ENCODE peak calls at places on chromosomes 1 and 21, in five cellular contexts. One of them, this sample, is unnamed.

GRCh38 chr1:119714583-119714982 is 2.8 kb downstream of the PHGDH start:
- DNase-seq in K562: no peak
- DNase-seq in transverse colon: no peak
- DNase-seq in sigmoid colon: no peak
- DNase-seq in stomach: no peak
- DNase-seq in this sample: no peak

GRCh38 chr1:26799479-26800133 is 11.9 kb downstream of the PIGV start:
- DNase-seq in stomach: no peak
- DNase-seq in transverse colon: peak
- DNase-seq in K562: no peak
- DNase-seq in sigmoid colon: peak
- DNase-seq in this sample: no peak

GRCh38 chr1:153498746-153499145 is 37.0 kb downstream of the S100A6 start:
- DNase-seq in stomach: no peak
- DNase-seq in sigmoid colon: peak
- DNase-seq in transverse colon: no peak
- DNase-seq in K562: no peak
- DNase-seq in this sample: no peak

GRCh38 chr1:164949758-164950452 is 390.9 kb downstream of the PBX1 start:
- DNase-seq in sigmoid colon: peak
- DNase-seq in transverse colon: no peak
- DNase-seq in stomach: no peak
- DNase-seq in K562: no peak
- DNase-seq in this sample: no peak

GRCh38 chr1:92797297-92797696 is 12.4 kb upstream of the EVI5 start:
- DNase-seq in transverse colon: no peak
- DNase-seq in K562: no peak
- DNase-seq in stomach: no peak
- DNase-seq in sigmoid colon: no peak
- DNase-seq in this sample: no peak

GRCh38 chr1:209485167-209485566 is 98.3 kb upstream of the CAMK1G start:
- DNase-seq in transverse colon: no peak
- DNase-seq in K562: no peak
- DNase-seq in sigmoid colon: no peak
- DNase-seq in stomach: no peak
- DNase-seq in this sample: no peak

GRCh38 chr1:24635195-24635843 is 7.8 kb upstream of the SRRM1 start:
- DNase-seq in sigmoid colon: no peak
- DNase-seq in K562: peak
- DNase-seq in transverse colon: no peak
- DNase-seq in stomach: no peak
- DNase-seq in this sample: no peak

GRCh38 chr21:26115899-26116298 is 54.7 kb downstream of the APP start:
- DNase-seq in K562: no peak
- DNase-seq in transverse colon: no peak
- DNase-seq in sigmoid colon: no peak
- DNase-seq in stomach: no peak
- DNase-seq in this sample: no peak

GRCh38 chr1:180343931-180344406 is 113.9 kb downstream of the LHX4 start:
- DNase-seq in K562: no peak
- DNase-seq in stomach: peak
- DNase-seq in transverse colon: peak
- DNase-seq in sigmoid colon: no peak
- DNase-seq in this sample: no peak

GRCh38 chr1:62746086-62746808 is 37.7 kb upstream of the ATG4C start:
- DNase-seq in stomach: no peak
- DNase-seq in transverse colon: no peak
- DNase-seq in sigmoid colon: no peak
- DNase-seq in K562: no peak
- DNase-seq in this sample: no peak

GRCh38 chr1:85577421-85578320 is 2.9 kb upstream of the CCN1 start:
- DNase-seq in K562: no peak
- DNase-seq in sigmoid colon: peak
- DNase-seq in stomach: no peak
- DNase-seq in transverse colon: peak
- DNase-seq in this sample: no peak

GRCh38 chr1:85579619-85580018 is 942 bp upstream of the CCN1 start:
- DNase-seq in transverse colon: no peak
- DNase-seq in K562: no peak
- DNase-seq in stomach: no peak
- DNase-seq in sigmoid colon: peak
- DNase-seq in this sample: no peak

GRCh38 chr1:85580046-85580411 is 532 bp upstream of the CCN1 start:
- DNase-seq in sigmoid colon: peak
- DNase-seq in transverse colon: no peak
- DNase-seq in stomach: no peak
- DNase-seq in K562: no peak
- DNase-seq in this sample: peak

GRCh38 chr1:85576642-85577420 is 3.7 kb upstream of the CCN1 start:
- DNase-seq in transverse colon: peak
- DNase-seq in sigmoid colon: peak
- DNase-seq in K562: peak
- DNase-seq in stomach: peak
- DNase-seq in this sample: peak

GRCh38 chr1:85578321-85579295 is 2.0 kb upstream of the CCN1 start:
- DNase-seq in stomach: no peak
- DNase-seq in transverse colon: no peak
- DNase-seq in K562: no peak
- DNase-seq in sigmoid colon: no peak
- DNase-seq in this sample: no peak
- TF ChIP-seq EP300 in stomach: no peak
- TF ChIP-seq EP300 in transverse colon: no peak
- TF ChIP-seq EP300 in K562: no peak
- TF ChIP-seq EP300 in sigmoid colon: peak
- TF ChIP-seq EP300 in this sample: no peak

GRCh38 chr1:157090196-157090647 is 9.4 kb downstream of the ETV3L start:
- DNase-seq in sigmoid colon: peak
- DNase-seq in stomach: peak
- DNase-seq in transverse colon: peak
- DNase-seq in K562: peak
- DNase-seq in this sample: peak

GRCh38 chr1:157091186-157091585 is 8.4 kb downstream of the ETV3L start:
- DNase-seq in sigmoid colon: peak
- DNase-seq in transverse colon: no peak
- DNase-seq in K562: no peak
- DNase-seq in stomach: no peak
- DNase-seq in this sample: no peak

GRCh38 chr1:157090771-157091170 is 8.8 kb downstream of the ETV3L start:
- DNase-seq in K562: no peak
- DNase-seq in stomach: no peak
- DNase-seq in sigmoid colon: peak
- DNase-seq in transverse colon: no peak
- DNase-seq in this sample: no peak

GRCh38 chr1:157088607-157089006 is 11.0 kb downstream of the ETV3L start:
- DNase-seq in K562: no peak
- DNase-seq in stomach: no peak
- DNase-seq in sigmoid colon: no peak
- DNase-seq in transverse colon: no peak
- DNase-seq in this sample: no peak

GRCh38 chr1:157089789-157090188 is 9.8 kb downstream of the ETV3L start:
- DNase-seq in sigmoid colon: peak
- DNase-seq in stomach: peak
- DNase-seq in transverse colon: no peak
- DNase-seq in K562: no peak
- DNase-seq in this sample: peak
- TF ChIP-seq POLR2A in sigmoid colon: no peak
- TF ChIP-seq POLR2A in stomach: no peak
- TF ChIP-seq POLR2A in transverse colon: no peak
- TF ChIP-seq POLR2A in K562: no peak
- TF ChIP-seq POLR2A in this sample: no peak

DNA sequence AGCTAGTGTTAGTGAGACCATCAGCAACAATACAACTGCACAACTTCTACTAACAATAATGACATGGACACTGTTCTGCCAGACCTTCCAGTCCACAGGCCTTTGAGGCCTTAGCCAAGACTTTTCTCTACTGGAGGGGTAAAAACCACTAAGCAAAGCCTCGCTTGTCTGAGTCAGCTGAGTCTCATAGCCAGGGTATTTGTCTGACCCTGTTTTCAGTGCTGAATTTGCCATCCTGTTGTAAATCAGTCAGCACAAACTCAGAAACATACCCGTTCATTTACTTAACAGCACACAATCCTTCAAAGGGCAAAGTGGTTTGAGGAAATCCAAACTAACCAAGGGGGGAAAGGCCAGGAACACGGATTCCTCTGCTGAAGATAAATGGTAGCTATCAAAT is 537.8 kb downstream of the SMYD3 start:
- DNase-seq in transverse colon: no peak
- DNase-seq in K562: no peak
- DNase-seq in stomach: no peak
- DNase-seq in sigmoid colon: no peak
- DNase-seq in this sample: no peak
- TF ChIP-seq POLR2AphosphoS5 in transverse colon: no peak
- TF ChIP-seq POLR2AphosphoS5 in K562: no peak
- TF ChIP-seq POLR2AphosphoS5 in stomach: no peak
- TF ChIP-seq POLR2AphosphoS5 in sigmoid colon: no peak
- TF ChIP-seq POLR2AphosphoS5 in this sample: no peak

DNA sequence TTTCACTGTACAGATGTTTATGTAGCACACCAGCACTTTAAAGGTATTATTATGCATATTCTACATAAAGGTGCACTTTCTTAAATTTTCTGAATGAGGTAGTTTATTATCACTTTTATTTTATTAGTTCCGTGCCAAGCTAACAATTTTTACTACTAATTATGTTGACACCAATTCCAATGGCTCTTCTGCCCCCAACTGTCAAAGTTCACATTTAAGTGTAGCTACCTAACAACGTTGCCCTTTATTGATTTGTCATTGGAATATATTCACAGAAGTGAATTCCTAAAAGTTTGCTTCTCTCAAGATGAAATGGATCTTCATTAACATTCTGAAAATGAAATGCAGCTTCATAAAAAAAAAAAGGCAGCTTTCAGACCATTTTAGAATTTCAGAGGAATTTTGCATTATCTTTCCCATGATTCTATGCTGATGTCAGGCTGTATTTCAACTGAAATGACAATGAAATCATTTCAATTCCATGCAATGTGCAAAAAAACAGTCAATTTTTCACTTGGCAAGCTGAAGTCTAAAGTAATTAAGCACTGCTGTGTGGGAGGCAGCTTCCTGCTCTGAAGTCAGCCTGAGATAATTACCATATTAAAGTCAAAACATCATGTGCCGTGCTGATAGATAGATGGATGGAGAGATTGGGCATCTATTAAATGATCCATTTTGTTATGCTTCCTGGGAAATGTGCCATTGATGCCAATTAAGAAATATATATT is 229.2 kb downstream of the TTLL7 start:
- DNase-seq in transverse colon: no peak
- DNase-seq in K562: no peak
- DNase-seq in sigmoid colon: no peak
- DNase-seq in stomach: no peak
- DNase-seq in this sample: no peak
- TF ChIP-seq EP300 in transverse colon: no peak
- TF ChIP-seq EP300 in K562: no peak
- TF ChIP-seq EP300 in sigmoid colon: no peak
- TF ChIP-seq EP300 in stomach: no peak
- TF ChIP-seq EP300 in this sample: no peak

DNA sequence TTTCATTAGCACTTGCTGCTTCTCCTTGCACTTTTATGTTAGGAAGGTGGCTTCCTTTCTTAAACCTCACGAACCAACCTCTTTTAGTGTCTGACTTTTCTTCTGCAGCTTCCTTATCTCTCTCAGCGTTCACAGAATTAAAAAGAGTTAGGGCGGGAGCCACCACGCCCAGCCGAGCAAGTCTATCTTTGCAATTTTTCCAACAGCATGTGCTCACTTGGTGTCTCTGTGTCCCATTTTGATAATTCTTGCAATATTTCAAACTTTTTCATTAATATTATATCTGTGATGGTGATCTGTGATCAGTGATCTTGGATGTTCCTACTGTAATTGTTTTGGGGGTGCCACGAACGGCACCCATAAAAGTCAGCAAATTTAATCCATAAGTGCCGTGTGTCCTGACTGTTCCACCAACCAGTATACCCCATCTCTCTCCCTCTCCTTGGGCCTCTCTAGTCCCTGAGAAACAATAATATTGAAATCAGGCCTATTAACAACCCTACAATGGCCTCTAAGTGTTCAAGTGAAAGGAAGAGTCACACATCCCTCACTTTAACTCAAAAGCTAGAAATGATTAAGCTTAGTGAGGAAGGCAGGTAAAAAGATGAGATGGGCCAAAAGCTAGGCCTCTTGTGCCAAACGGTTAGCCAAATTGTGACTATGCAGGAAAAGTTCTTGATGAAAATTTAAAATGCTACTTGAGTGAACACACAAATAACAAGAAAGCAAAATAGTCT is 15.9 kb upstream of the ITPKB start:
- DNase-seq in sigmoid colon: no peak
- DNase-seq in K562: no peak
- DNase-seq in stomach: no peak
- DNase-seq in transverse colon: no peak
- DNase-seq in this sample: no peak
- TF ChIP-seq POLR2A in sigmoid colon: no peak
- TF ChIP-seq POLR2A in K562: no peak
- TF ChIP-seq POLR2A in stomach: no peak
- TF ChIP-seq POLR2A in transverse colon: no peak
- TF ChIP-seq POLR2A in this sample: no peak